ENCODE peak calls at places on chromosomes 1 and 21, in eight cellular contexts. N, I, X, F, Z, E, D and M are unnamed samples.
A peak's percentile ranks its signal among the peaks of the same experiment; 100 is the strongest.

GRCh38 chr1:35451125-35451528 is 106.1 kb downstream of the KIAA0319L start:
- DNase-seq in X (peak; percentile 50), Z (peak; percentile 94), N (peak; percentile 86), E (peak; percentile 88), D (peak; percentile 37), I (peak; percentile 83), F (peak; percentile 88), M (peak; percentile 32)

GRCh38 chr1:23576338-23577055 is 17.2 kb upstream of the ID3 start:
- DNase-seq in F (no peak), I (no peak), N (no peak), X (no peak), D (no peak), E (no peak), Z (no peak), M (no peak)

GRCh38 chr21:44752701-44753235 is 41.4 kb upstream of the TSPEAR start:
- DNase-seq in Z (no peak), I (no peak), X (no peak), N (no peak), D (peak; percentile 67), E (peak; percentile 45), F (no peak), M (no peak)

GRCh38 chr1:64845831-64846425 is 101.1 kb downstream of the RAVER2 start:
- DNase-seq in N (no peak), F (no peak), E (no peak), X (no peak), I (no peak), Z (peak; percentile 63), D (no peak), M (no peak)

GRCh38 chr1:211591980-211592493 is 13.1 kb upstream of the SLC30A1 start:
- DNase-seq in D (no peak), X (peak; percentile 34), F (no peak), Z (no peak), N (no peak), I (no peak), E (peak; percentile 89), M (no peak)

GRCh38 chr1:53583021-53583902 is 124.1 kb downstream of the DMRTB1 start:
- DNase-seq in E (peak; percentile 47), X (no peak), D (no peak), Z (peak; percentile 82), F (peak; percentile 9), N (no peak), I (no peak), M (no peak)

GRCh38 chr1:70061229-70061628 is 144.2 kb downstream of the LRRC40 start:
- DNase-seq in F (no peak), N (no peak), D (no peak), X (no peak), E (no peak), Z (no peak), I (no peak), M (no peak)

GRCh38 chr1:236795757-236796719 is 946 bp downstream of the MTR start:
- DNase-seq in Z (peak; percentile 90), I (no peak), F (no peak), E (peak; percentile 61), X (peak; percentile 36), D (no peak), N (no peak), M (no peak)

GRCh38 chr1:115428676-115429075 is 90.6 kb upstream of the NGF start:
- DNase-seq in N (no peak), F (no peak), D (no peak), Z (no peak), I (no peak), X (no peak), E (peak; percentile 7), M (no peak)

GRCh38 chr1:115373305-115373704 is 35.3 kb upstream of the NGF start:
- DNase-seq in E (peak; percentile 43), X (no peak), I (no peak), F (no peak), D (no peak), N (no peak), Z (no peak), M (no peak)

GRCh38 chr1:234975122-234975940 is 153.3 kb downstream of the TOMM20 start:
- DNase-seq in N (no peak), Z (peak; percentile 74), E (peak; percentile 96), F (no peak), D (peak; percentile 91), X (no peak), I (peak; percentile 74), M (no peak)

GRCh38 chr1:156167536-156167935 is 14.2 kb downstream of the SEMA4A start:
- DNase-seq in F (no peak), I (no peak), D (no peak), E (peak; percentile 91), Z (no peak), N (peak; percentile 1), X (no peak), M (no peak)

GRCh38 chr1:156123356-156124196 is 9.1 kb downstream of the LMNA start:
- DNase-seq in I (peak; percentile 97), E (peak; percentile 98), D (peak; percentile 94), Z (peak; percentile 99), F (peak; percentile 97), X (peak; percentile 84), N (peak; percentile 95), M (peak; percentile 93)

GRCh38 chr1:51417496-51418383 is 87.4 kb upstream of the TTC39A start:
- DNase-seq in N (no peak), E (peak; percentile 64), F (no peak), I (no peak), Z (no peak), X (no peak), D (no peak), M (no peak)

GRCh38 chr1:81452693-81453344 is 347.9 kb upstream of the ADGRL2 start:
- DNase-seq in X (no peak), I (no peak), Z (no peak), F (no peak), E (no peak), N (no peak), D (no peak), M (no peak)

GRCh38 chr1:64539279-64539678 is 69.3 kb downstream of the CACHD1 start:
- DNase-seq in X (no peak), E (no peak), D (no peak), N (no peak), F (no peak), Z (no peak), I (no peak), M (no peak)

GRCh38 chr1:903721-904270 is 19.9 kb upstream of the SAMD11 start:
- DNase-seq in N (peak; percentile 43), D (no peak), X (no peak), Z (peak; percentile 85), F (no peak), E (no peak), I (no peak), M (no peak)

GRCh38 chr1:53448241-53448841 is 10.9 kb upstream of the DMRTB1 start:
- DNase-seq in N (no peak), D (no peak), E (no peak), F (no peak), Z (no peak), X (no peak), I (peak; percentile 43), M (no peak)

GRCh38 chr1:204366759-204367158 is 7.0 kb upstream of the PLEKHA6 start:
- DNase-seq in E (peak; percentile 10), D (peak; percentile 27), F (no peak), X (no peak), I (peak; percentile 61), Z (no peak), N (no peak), M (no peak)

GRCh38 chr1:43999455-43999854 is 8.1 kb downstream of the CCDC24 start:
- DNase-seq in E (no peak), Z (no peak), X (no peak), N (no peak), D (no peak), F (no peak), I (no peak), M (no peak)

GRCh38 chr1:224340711-224341384 is 10.9 kb upstream of the NVL start:
- DNase-seq in I (peak; percentile 75), D (peak; percentile 63), E (no peak), X (no peak), F (peak; percentile 64), Z (peak; percentile 85), N (peak; percentile 68), M (no peak)

GRCh38 chr1:107991371-107992066 is 26.5 kb upstream of the VAV3 start:
- DNase-seq in F (no peak), D (no peak), I (no peak), E (peak; percentile 82), X (no peak), N (no peak), Z (peak; percentile 87), M (peak; percentile 12)

GRCh38 chr1:157304271-157304670 is 166.1 kb upstream of the ETV3 start:
- DNase-seq in N (no peak), D (no peak), E (no peak), X (no peak), Z (no peak), I (no peak), F (no peak), M (no peak)

GRCh38 chr1:36622741-36623648 is 140.3 kb upstream of the CSF3R start:
- DNase-seq in I (no peak), F (peak; percentile 71), X (no peak), N (no peak), Z (no peak), D (no peak), E (no peak), M (no peak)

GRCh38 chr1:83970119-83970518 is 28.8 kb downstream of the TTLL7 start:
- DNase-seq in E (no peak), F (no peak), Z (no peak), X (no peak), I (no peak), D (no peak), N (no peak), M (no peak)

GRCh38 chr1:175318633-175319032 is 126.1 kb upstream of the KIAA0040 start:
- DNase-seq in D (no peak), Z (no peak), X (no peak), I (no peak), F (no peak), N (no peak), E (no peak), M (no peak)

GRCh38 chr1:201123866-201124265 is 3.1 kb downstream of the ASCL5 start:
- DNase-seq in Z (no peak), I (no peak), X (no peak), N (no peak), D (no peak), E (no peak), F (no peak), M (no peak)

GRCh38 chr1:99566290-99567021 is 79.5 kb upstream of the PALMD start:
- DNase-seq in N (no peak), D (no peak), I (no peak), X (no peak), E (no peak), F (no peak), Z (no peak), M (no peak)

GRCh38 chr1:59146651-59147358 is 150.1 kb upstream of the FGGY start:
- DNase-seq in X (no peak), I (peak; percentile 68), F (peak; percentile 39), E (peak; percentile 45), D (no peak), Z (peak; percentile 86), N (peak; percentile 54), M (no peak)

GRCh38 chr1:243950166-243950565 is 100.1 kb upstream of the AKT3 start:
- DNase-seq in D (no peak), I (peak; percentile 33), X (no peak), E (peak; percentile 51), F (no peak), Z (no peak), N (no peak), M (peak; percentile 3)

GRCh38 chr1:206541236-206541833 is 34.0 kb downstream of the RASSF5 start:
- DNase-seq in D (no peak), F (no peak), X (no peak), I (no peak), Z (no peak), E (no peak), N (no peak), M (no peak)

GRCh38 chr1:76591963-76592362 is 275.3 kb upstream of the ST6GALNAC5 start:
- DNase-seq in I (no peak), E (no peak), N (no peak), D (no peak), Z (no peak), F (no peak), X (no peak), M (no peak)

GRCh38 chr1:192639607-192640368 is 3.8 kb downstream of the RGS13 start:
- DNase-seq in D (no peak), I (no peak), Z (no peak), N (no peak), E (peak; percentile 65), X (no peak), F (no peak), M (no peak)

GRCh38 chr1:186682721-186683120 is 2.5 kb upstream of the PTGS2 start:
- DNase-seq in I (no peak), D (no peak), F (no peak), Z (no peak), E (peak; percentile 66), X (no peak), N (no peak), M (no peak)